ENCODE peak calls at places on chromosomes 12 and 14, in four cellular contexts. U is H1, M is mesenchymal stem cell, V is IMR-90. P is an unnamed sample.

GRCh38 chr12:79250186-79250585 is 385.6 kb downstream of the SYT1 start:
- DNase-seq in V (peak), U (no peak), M (peak), P (no peak)

GRCh38 chr12:130423136-130423535 is 85.4 kb downstream of the PIWIL1 start:
- DNase-seq in M (no peak), U (peak), V (no peak), P (no peak)

GRCh38 chr14:92877757-92878431 is 45.1 kb upstream of the CHGA start:
- DNase-seq in U (peak), V (no peak), M (no peak), P (peak)

GRCh38 chr12:30806989-30807694 is 52.4 kb upstream of the CAPRIN2 start:
- DNase-seq in U (peak), V (peak), M (peak), P (peak)

GRCh38 chr12:67394600-67394999 is 125.4 kb downstream of the CAND1 start:
- DNase-seq in V (peak), U (no peak), M (no peak), P (no peak)

GRCh38 chr12:18284461-18284860 is 23.1 kb downstream of the PIK3C2G start:
- DNase-seq in U (no peak), M (no peak), V (no peak), P (no peak)

GRCh38 chr14:93207468-93208308 is 632 bp downstream of the UBR7 start:
- DNase-seq in M (peak), U (peak), V (peak), P (peak)

GRCh38 chr12:47391566-47391965 is 311.8 kb upstream of the AMIGO2 start:
- DNase-seq in M (no peak), U (no peak), V (no peak), P (no peak)

GRCh38 chr12:118979763-118980406 is 1.5 kb upstream of the SRRM4 start:
- DNase-seq in V (peak), M (peak), U (peak), P (peak)

GRCh38 chr14:31360919-31361662 is 59.3 kb downstream of the HEATR5A start:
- DNase-seq in M (peak), V (peak), U (no peak), P (no peak)

GRCh38 chr12:120224304-120225199 is 23.6 kb upstream of the RPLP0 start:
- DNase-seq in V (no peak), M (no peak), U (no peak), P (no peak)

GRCh38 chr12:80068173-80068572 is 31.2 kb upstream of the OTOGL start:
- DNase-seq in M (no peak), V (no peak), U (peak), P (no peak)

GRCh38 chr12:80761818-80762217 is 45.1 kb downstream of the MYF5 start:
- DNase-seq in U (no peak), V (peak), M (peak), P (no peak)

GRCh38 chr14:105850853-105851581 is 324.6 kb downstream of the TMEM121 start:
- DNase-seq in M (no peak), V (no peak), U (no peak), P (no peak)

GRCh38 chr12:131682511-131682895 is 28.4 kb upstream of the SFSWAP start:
- DNase-seq in U (no peak), M (no peak), V (no peak), P (no peak)

GRCh38 chr14:92748259-92749016 is at the start of gene LGMN:
- DNase-seq in U (peak), M (peak), V (peak), P (peak)

GRCh38 chr12:106767954-106768501 is 6.5 kb upstream of the RIC8B start:
- DNase-seq in U (no peak), M (no peak), V (no peak), P (peak)

GRCh38 chr14:71206766-71207371 is 299.6 kb downstream of the PCNX1 start:
- DNase-seq in M (peak), U (no peak), V (peak), P (no peak)

GRCh38 chr12:49548822-49549648 is 10.2 kb downstream of the KCNH3 start:
- DNase-seq in V (no peak), M (peak), U (peak), P (peak)

GRCh38 chr12:103495158-103495782 is 498 bp downstream of the C12orf42 start:
- DNase-seq in V (no peak), M (no peak), U (peak), P (peak)

GRCh38 chr12:47651368-47652254 is 54.2 kb downstream of the RPAP3 start:
- DNase-seq in M (peak), U (no peak), V (peak), P (peak)

GRCh38 chr12:123071401-123072304 is 79.2 kb downstream of the PITPNM2 start:
- DNase-seq in M (no peak), U (no peak), V (no peak), P (peak)
- H4K91ac ChIP-seq in M (no peak), U (no peak), V (no peak), P (no peak)

GRCh38 chr12:1533602-1534304 is 60.6 kb downstream of the FBXL14 start:
- DNase-seq in V (peak), U (no peak), M (no peak), P (no peak)
- H3K27ac ChIP-seq in V (no peak), U (no peak), M (peak), P (no peak)

GRCh38 chr14:103113303-103113702 is 10.0 kb upstream of the TNFAIP2 start:
- DNase-seq in M (no peak), U (no peak), V (no peak), P (no peak)
- H4K91ac ChIP-seq in M (peak), U (peak), V (no peak), P (no peak)

GRCh38 chr14:103499709-103500108 is 22.9 kb downstream of the CKB start:
- DNase-seq in M (no peak), U (no peak), V (no peak), P (no peak)
- H3K27ac ChIP-seq in M (peak), U (no peak), V (no peak), P (peak)

GRCh38 chr14:84807673-84808072 is 722.3 kb upstream of the FLRT2 start:
- DNase-seq in M (no peak), U (no peak), V (no peak), P (no peak)

GRCh38 chr14:84814391-84814790 is 715.6 kb upstream of the FLRT2 start:
- DNase-seq in V (no peak), M (no peak), U (no peak), P (no peak)

GRCh38 chr14:84806627-84807026 is 723.3 kb upstream of the FLRT2 start:
- DNase-seq in V (no peak), U (no peak), M (no peak), P (no peak)

GRCh38 chr14:84804498-84805294 is 725.2 kb upstream of the FLRT2 start:
- DNase-seq in M (no peak), U (no peak), V (no peak), P (no peak)

GRCh38 chr14:84809158-84809557 is 720.8 kb upstream of the FLRT2 start:
- DNase-seq in V (no peak), U (no peak), M (no peak), P (no peak)
- H4K91ac ChIP-seq in V (no peak), U (no peak), M (no peak), P (no peak)

DNA sequence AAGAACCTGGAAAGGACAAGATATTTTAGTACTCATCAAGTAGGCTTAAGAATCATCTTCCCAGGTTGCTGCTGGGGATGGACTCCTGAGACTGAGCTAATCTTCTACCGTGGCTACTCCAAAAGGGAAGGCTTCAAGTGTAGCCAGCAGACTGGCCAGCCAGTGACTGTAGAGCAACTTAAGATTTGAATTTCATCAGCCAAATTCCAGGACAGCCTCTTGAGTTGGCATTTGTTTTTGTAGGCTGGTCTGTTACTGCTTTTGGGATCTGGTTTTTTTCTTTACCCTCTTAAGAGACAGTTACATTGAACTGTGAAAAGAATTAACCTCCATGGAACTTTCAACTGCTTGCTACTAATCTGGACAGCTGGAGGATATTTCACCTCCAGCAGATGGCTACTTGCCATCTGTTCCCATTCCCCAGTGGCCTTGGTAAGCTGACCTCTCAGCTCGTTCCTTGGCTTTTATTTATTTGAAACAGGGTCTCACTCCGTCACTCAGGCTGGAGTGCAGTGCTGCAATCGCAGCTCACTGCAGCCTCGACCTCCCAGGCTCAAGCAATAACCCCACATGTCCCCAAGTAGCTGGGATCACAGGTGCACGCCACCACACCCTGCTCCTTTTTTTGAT is 20.7 kb downstream of the VTI1B start:
- DNase-seq in M (peak), U (no peak), V (peak), P (no peak)
- H3K27ac ChIP-seq in M (no peak), U (no peak), V (peak), P (peak)

P was measured in neuronal stem cell.